ENCODE peak calls at places on chromosomes 13 and 19, in four cellular contexts. A, S, D and K are unnamed samples.

GRCh38 chr13:101450749-101451130 is 1.7 kb upstream of the ITGBL1 start:
- DNase-seq in A (no peak), S (no peak), D (no peak), K (no peak)

GRCh38 chr13:48962281-48962680 is 13.4 kb upstream of the FNDC3A start:
- DNase-seq in S (no peak), A (no peak), D (no peak), K (no peak)

GRCh38 chr13:74203576-74203975 is 69.4 kb upstream of the KLF12 start:
- DNase-seq in A (no peak), S (no peak), D (peak), K (no peak)

GRCh38 chr19:34165295-34165738 is 7.0 kb upstream of the LSM14A start:
- DNase-seq in A (no peak), S (no peak), D (no peak), K (no peak)

GRCh38 chr13:49935171-49936084 is 712 bp downstream of the SPRYD7 start:
- DNase-seq in S (peak), D (peak), A (peak), K (peak)

GRCh38 chr13:113812140-113813036 is 51.5 kb downstream of the GAS6 start:
- DNase-seq in A (no peak), S (no peak), D (no peak), K (no peak)

GRCh38 chr19:35042954-35043604 is 1.6 kb downstream of the HPN start:
- DNase-seq in S (no peak), D (no peak), A (no peak), K (no peak)

GRCh38 chr19:10730932-10731331 is 13.1 kb downstream of the DNM2 start:
- DNase-seq in S (no peak), D (no peak), A (no peak), K (no peak)

GRCh38 chr19:39199025-39199424 is 2.3 kb downstream of the NCCRP1 start:
- DNase-seq in D (peak), A (no peak), S (peak), K (peak)